ENCODE peak calls at places on chromosomes 12 and 14, in ten cellular contexts. Y is HCT116, G is H54, A is GM12891, D is Peyer's patch, C is IMR-90, N is adrenal gland, H is ovary, P is esophagus squamous epithelium, O is HepG2. M is an unnamed sample.

GRCh38 chr12:64900540-64900939 is 76.1 kb downstream of the TBC1D30 start:
- DNase-seq in P (no peak), C (peak), H (no peak), Y (no peak), N (no peak), D (no peak), O (no peak), G (no peak), A (no peak), M (no peak)

GRCh38 chr14:61927015-61927414 is 164.8 kb downstream of the SNAPC1 start:
- DNase-seq in N (no peak), A (no peak), P (no peak), C (peak), G (no peak), D (no peak), H (no peak), O (no peak), Y (no peak), M (no peak)

GRCh38 chr14:61399365-61399764 is 78.0 kb downstream of the PRKCH start:
- DNase-seq in G (no peak), H (no peak), O (no peak), A (no peak), P (no peak), N (no peak), D (no peak), C (no peak), Y (no peak), M (no peak)

GRCh38 chr12:119068129-119068856 is 87.0 kb downstream of the SRRM4 start:
- DNase-seq in A (no peak), C (no peak), P (no peak), G (no peak), D (no peak), N (no peak), O (no peak), Y (no peak), H (no peak), M (no peak)

GRCh38 chr12:10130042-10130441 is at the start of gene CLEC7A:
- DNase-seq in P (no peak), C (no peak), D (no peak), O (no peak), Y (no peak), A (peak), H (no peak), N (no peak), G (no peak), M (no peak)

GRCh38 chr14:86038401-86038985 is 508.5 kb downstream of the FLRT2 start:
- DNase-seq in N (peak), C (peak), G (peak), Y (no peak), P (no peak), O (peak), H (no peak), A (peak), D (no peak), M (peak)

GRCh38 chr12:54187075-54187474 is 1.7 kb downstream of the SMUG1 start:
- DNase-seq in D (no peak), P (no peak), N (no peak), A (no peak), Y (no peak), G (no peak), C (no peak), O (no peak), H (no peak), M (no peak)

GRCh38 chr14:93705513-93706156 is 82.7 kb downstream of the PRIMA1 start:
- DNase-seq in N (no peak), O (peak), Y (no peak), C (no peak), D (no peak), A (no peak), P (no peak), G (no peak), H (no peak), M (no peak)

GRCh38 chr14:99788713-99789112 is 4.5 kb upstream of the EML1 start:
- DNase-seq in O (no peak), P (no peak), Y (no peak), D (no peak), A (no peak), N (no peak), C (no peak), G (no peak), H (no peak), M (no peak)

GRCh38 chr14:24911324-24912095 is 138.4 kb downstream of the STXBP6 start:
- DNase-seq in H (no peak), C (peak), D (no peak), A (no peak), G (no peak), O (no peak), P (no peak), Y (no peak), N (peak), M (peak)

GRCh38 chr14:92753250-92753649 is 4.8 kb upstream of the LGMN start:
- DNase-seq in G (no peak), Y (no peak), A (no peak), H (no peak), P (no peak), N (no peak), D (no peak), O (no peak), C (no peak), M (no peak)

GRCh38 chr14:83217492-83217891 is 1683.8 kb upstream of the SEL1L start:
- DNase-seq in G (no peak), D (peak), C (peak), H (no peak), P (no peak), N (no peak), Y (no peak), A (no peak), O (no peak), M (no peak)

GRCh38 chr12:128844031-128844635 is 9.1 kb upstream of the GLT1D1 start:
- DNase-seq in Y (no peak), P (no peak), O (peak), G (no peak), A (no peak), N (no peak), C (no peak), D (no peak), H (no peak), M (no peak)

GRCh38 chr14:55383541-55384140 is 28.0 kb downstream of the ATG14 start:
- DNase-seq in Y (no peak), G (no peak), C (no peak), O (no peak), H (no peak), A (no peak), P (no peak), N (no peak), D (no peak), M (peak)

GRCh38 chr12:71160585-71160984 is 2.8 kb upstream of the TSPAN8 start:
- DNase-seq in O (no peak), D (no peak), Y (no peak), C (no peak), A (no peak), H (no peak), P (no peak), G (no peak), N (no peak), M (no peak)

GRCh38 chr12:2354151-2354991 is 301.6 kb downstream of the CACNA1C start:
- DNase-seq in D (no peak), H (no peak), C (no peak), A (no peak), Y (no peak), P (no peak), G (no peak), N (no peak), O (no peak), M (no peak)

GRCh38 chr12:93244514-93245077 is 133.1 kb upstream of the NUDT4 start:
- DNase-seq in G (no peak), D (no peak), N (no peak), C (no peak), H (no peak), O (no peak), Y (no peak), P (no peak), A (no peak), M (no peak)

GRCh38 chr12:116299548-116300150 is 22.2 kb upstream of the MED13L start:
- DNase-seq in O (no peak), N (no peak), C (peak), G (no peak), D (no peak), P (no peak), A (no peak), Y (no peak), H (no peak), M (no peak)

GRCh38 chr12:148676-149416 is 65.1 kb downstream of the SLC6A12 start:
- DNase-seq in Y (no peak), A (no peak), P (no peak), H (no peak), G (no peak), D (no peak), N (no peak), C (no peak), O (no peak), M (no peak)

GRCh38 chr12:32264995-32265394 is 134.4 kb upstream of the FGD4 start:
- DNase-seq in H (no peak), Y (no peak), A (no peak), N (no peak), O (no peak), D (peak), C (peak), G (no peak), P (no peak), M (no peak)

GRCh38 chr12:104510145-104510872 is 53.6 kb downstream of the CHST11 start:
- DNase-seq in P (no peak), O (no peak), D (no peak), A (no peak), H (no peak), Y (no peak), G (no peak), N (no peak), C (no peak), M (peak)

GRCh38 chr14:89247457-89248122 is 169.4 kb downstream of the FOXN3 start:
- DNase-seq in N (no peak), Y (no peak), O (peak), D (no peak), H (no peak), A (no peak), P (no peak), C (no peak), G (no peak), M (no peak)

GRCh38 chr12:1117970-1118563 is 127.0 kb downstream of the ERC1 start:
- DNase-seq in G (no peak), D (peak), P (no peak), N (peak), A (no peak), H (peak), O (peak), Y (peak), C (peak), M (peak)

GRCh38 chr12:62726471-62726980 is 208.4 kb downstream of the PPM1H start:
- DNase-seq in D (no peak), P (no peak), Y (no peak), N (no peak), O (no peak), H (no peak), C (no peak), A (no peak), G (no peak), M (no peak)

GRCh38 chr12:30985814-30986452 is 59.4 kb downstream of the TSPAN11 start:
- DNase-seq in H (no peak), A (peak), P (no peak), Y (peak), D (peak), N (peak), C (peak), O (peak), G (peak), M (peak)

GRCh38 chr14:68306934-68307758 is 485.7 kb downstream of the ZFP36L1 start:
- DNase-seq in Y (peak), D (peak), G (no peak), C (peak), N (no peak), H (no peak), O (peak), P (no peak), A (no peak), M (no peak)

GRCh38 chr12:52952082-52952801 is 3.3 kb downstream of the KRT18 start:
- DNase-seq in D (peak), O (no peak), P (no peak), A (no peak), H (no peak), N (peak), G (no peak), C (no peak), Y (no peak), M (no peak)

GRCh38 chr12:51070004-51070403 is 13.4 kb downstream of the CSRNP2 start:
- DNase-seq in O (peak), N (no peak), Y (no peak), C (peak), A (no peak), G (no peak), D (no peak), H (no peak), P (no peak), M (no peak)

DNA sequence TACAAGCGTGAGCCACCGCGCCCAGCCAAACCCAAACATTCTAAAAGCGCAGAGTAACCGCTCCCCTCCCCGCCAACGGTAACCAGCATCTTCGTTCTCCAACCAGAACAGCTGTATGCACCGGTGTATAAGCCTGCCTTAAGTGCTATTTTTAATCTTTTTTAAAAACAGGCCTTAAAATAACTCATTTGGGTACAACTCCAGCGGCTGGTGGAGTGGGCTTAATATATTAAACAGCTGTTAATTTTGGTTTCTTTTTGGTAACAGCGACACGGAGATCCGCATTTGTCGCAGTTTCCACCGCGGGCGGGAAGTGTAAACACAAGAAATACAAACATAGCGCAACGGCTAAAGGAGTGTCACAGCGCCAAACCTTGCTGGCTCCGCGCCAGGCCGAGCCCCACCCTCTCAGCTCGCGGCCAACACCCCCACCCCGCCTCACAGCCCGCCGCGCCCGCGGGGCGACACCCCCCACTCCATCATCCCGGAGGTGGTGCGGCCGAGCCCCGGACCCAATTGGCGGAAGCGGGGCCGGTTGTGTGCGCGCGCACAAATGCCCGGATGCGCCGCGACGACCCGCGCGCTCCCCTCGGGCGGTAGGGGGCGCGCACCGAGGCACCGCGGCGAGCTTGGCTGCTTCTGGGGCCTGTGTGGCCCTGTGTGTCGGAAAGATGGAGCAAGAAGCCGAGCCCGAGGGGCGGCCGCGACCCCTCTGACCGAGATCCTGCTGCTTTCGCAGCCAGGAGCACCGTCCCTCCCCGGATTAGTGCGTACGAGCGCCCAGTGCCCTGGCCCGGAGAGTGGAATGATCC is at the start of gene MDM2:
- DNase-seq in O (peak), D (peak), P (peak), A (peak), Y (peak), G (peak), H (peak), N (peak), C (peak), M (peak)
- TF ChIP-seq POLR2A in O (peak), D (peak), P (peak), A (peak), Y (peak), G (peak), H (peak), N (peak), C (peak), M (peak)

GRCh38 chr14:21025374-21026151 is 702 bp upstream of the NDRG2 start:
- DNase-seq in G (no peak), O (no peak), D (peak), C (no peak), P (no peak), N (peak), H (peak), A (no peak), Y (no peak), M (no peak)
- TF ChIP-seq POLR2A in G (no peak), O (no peak), D (no peak), C (no peak), P (no peak), N (no peak), H (peak), A (no peak), Y (no peak), M (no peak)

GRCh38 chr12:110741795-110742717 is 635 bp downstream of the PPP1CC start:
- DNase-seq in H (no peak), D (peak), N (peak), A (no peak), C (peak), G (no peak), Y (no peak), O (no peak), P (no peak), M (peak)

GRCh38 chr12:110744176-110744575 is 1.5 kb upstream of the PPP1CC start:
- DNase-seq in H (no peak), N (peak), A (no peak), G (peak), D (no peak), Y (no peak), C (peak), P (no peak), O (peak), M (no peak)

GRCh38 chr12:110743571-110744093 is 941 bp upstream of the PPP1CC start:
- DNase-seq in Y (no peak), C (no peak), G (no peak), H (peak), O (no peak), P (no peak), D (peak), A (no peak), N (peak), M (peak)

GRCh38 chr12:110741371-110741770 is 1.3 kb downstream of the PPP1CC start:
- DNase-seq in C (no peak), A (no peak), D (peak), O (no peak), H (no peak), G (no peak), P (no peak), N (no peak), Y (no peak), M (peak)

DNA sequence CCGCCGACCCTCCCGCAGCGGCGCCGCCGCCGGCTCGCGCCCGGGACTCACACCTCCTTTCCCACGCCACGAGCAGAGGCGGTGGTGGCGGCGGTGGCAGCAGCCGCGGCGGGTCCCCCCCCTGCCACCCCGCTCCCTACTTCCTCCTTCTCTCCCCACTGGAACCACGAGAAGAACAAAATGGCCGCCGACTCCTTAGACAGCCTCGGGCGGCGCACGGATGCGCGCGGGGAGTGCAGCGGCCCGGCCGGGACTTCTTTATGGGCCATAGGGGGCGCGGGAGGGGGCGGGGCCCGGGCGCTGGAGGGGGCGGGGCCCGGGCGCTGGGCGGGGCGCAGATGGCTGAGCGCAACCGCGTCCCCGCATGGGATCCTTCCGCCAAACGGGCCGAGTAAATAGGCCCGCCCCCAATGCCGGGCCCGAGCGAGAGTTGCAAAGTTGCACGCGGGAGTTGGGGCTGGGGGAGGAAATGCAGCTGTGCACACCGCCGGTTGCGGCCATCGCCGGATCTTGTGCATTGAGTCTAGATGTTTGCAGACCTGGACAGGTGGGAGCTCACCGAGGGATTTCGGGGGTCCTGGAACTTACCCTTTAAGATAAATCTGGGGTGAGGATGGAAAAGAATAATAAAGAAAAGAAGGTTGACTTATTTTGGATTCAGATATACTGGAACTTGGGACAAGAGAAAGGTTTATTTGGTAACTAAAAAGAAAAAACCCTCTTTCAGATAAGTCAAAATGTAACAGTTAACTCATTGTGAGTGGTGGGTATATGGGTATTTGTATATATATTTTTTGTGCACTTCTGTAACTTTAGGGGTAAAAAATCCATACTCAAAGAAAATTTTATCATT is at the start of gene PPP1CC:
- DNase-seq in D (peak), G (peak), O (peak), N (peak), A (peak), H (peak), P (peak), Y (peak), C (peak), M (peak)
- TF ChIP-seq POLR2A in D (peak), G (peak), O (peak), N (peak), A (peak), H (peak), P (peak), Y (peak), C (peak), M (peak)

DNA sequence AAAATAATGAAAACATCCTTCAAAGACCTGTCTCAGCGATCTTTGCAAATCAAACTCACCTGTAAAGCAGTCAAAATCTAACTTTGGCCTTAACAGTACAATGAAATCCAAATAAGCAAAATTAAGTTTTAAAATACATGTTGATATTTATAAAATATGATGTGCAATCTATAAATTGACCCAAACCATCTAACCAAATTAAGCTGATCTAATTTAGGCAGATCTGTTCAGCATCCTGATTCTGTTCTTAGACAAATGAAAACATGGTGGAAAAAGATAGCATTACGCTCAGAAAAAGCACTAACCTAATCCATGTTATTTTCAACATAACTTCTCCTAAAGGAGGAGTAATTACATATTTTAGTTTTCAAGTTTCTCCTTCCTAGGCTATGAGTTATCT is 25.7 kb upstream of the LMNTD1 start:
- DNase-seq in Y (no peak), C (no peak), O (no peak), G (no peak), N (no peak), D (no peak), H (no peak), A (no peak), P (no peak), M (no peak)
- TF ChIP-seq POLR2A in Y (no peak), C (no peak), O (no peak), G (no peak), N (no peak), D (no peak), H (no peak), A (no peak), P (no peak), M (no peak)

DNA sequence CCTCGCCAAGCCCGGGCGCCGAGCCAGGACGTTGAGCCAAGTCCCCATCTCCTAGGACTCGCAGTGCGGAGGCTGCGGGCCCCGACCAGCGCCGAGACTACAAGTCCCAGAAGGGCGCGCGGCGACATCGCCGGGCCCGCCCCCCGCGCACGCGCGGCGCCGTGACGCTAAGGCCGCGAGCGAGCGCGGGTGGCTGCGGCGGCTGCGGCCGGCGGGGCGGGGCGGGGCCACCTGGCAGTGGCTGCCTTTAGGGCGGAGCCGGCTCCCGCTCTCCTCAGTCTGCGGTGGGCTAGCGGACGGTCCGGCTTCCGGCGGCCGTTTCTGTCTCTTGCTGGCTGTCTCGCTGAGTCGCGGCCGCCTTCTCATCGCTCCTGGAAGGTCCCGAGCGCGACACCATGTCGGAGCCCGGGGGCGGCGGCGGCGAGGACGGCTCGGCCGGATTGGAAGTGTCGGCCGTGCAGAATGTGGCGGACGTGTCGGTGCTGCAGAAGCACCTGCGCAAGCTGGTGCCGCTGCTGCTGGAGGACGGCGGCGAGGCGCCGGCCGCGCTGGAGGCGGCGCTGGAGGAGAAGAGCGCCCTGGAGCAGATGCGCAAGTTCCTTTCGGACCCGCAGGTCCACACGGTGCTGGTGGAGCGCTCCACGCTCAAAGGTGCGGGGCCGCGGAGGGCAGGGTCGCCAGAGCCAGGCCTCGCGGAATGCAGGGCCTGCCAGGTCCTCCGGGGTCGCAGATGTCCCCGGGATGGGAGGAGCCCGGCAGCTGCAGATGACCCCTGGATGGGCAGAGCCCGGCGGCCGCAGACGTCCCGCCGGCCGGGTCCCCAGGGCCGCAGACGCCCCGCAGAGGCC is at the start of gene DYNC1H1:
- DNase-seq in Y (peak), O (peak), G (peak), D (peak), C (peak), A (peak), N (peak), H (peak), P (peak), M (peak)
- TF ChIP-seq POLR2A in Y (peak), O (peak), G (peak), D (peak), C (peak), A (peak), N (peak), H (peak), P (peak), M (peak)